ENCODE peak calls at places on chromosome 10, in five cellular contexts. H is CD8-positive, alpha-beta T cell; E is thyroid gland; R is mucosa of descending colon; Q is aorta. N is an unnamed sample. For H3K9me3, H3K36me3 and H3K4me1, the result is how much of the 10 kb centered on the place peaks cover.

GRCh38 chr10:119602241-119603095 is 5.7 kb upstream of the TIAL1 start:
- DNase-seq in H (no peak), E (no peak), R (no peak), Q (no peak), N (no peak)

GRCh38 chr10:58280982-58281752 is 12.2 kb downstream of the CISD1 start:
- DNase-seq in H (no peak), E (no peak), R (no peak), Q (no peak), N (no peak)

GRCh38 chr10:62224606-62225005 is 44.0 kb downstream of the RTKN2 start:
- DNase-seq in H (no peak), E (no peak), R (no peak), Q (no peak), N (no peak)

GRCh38 chr10:17368708-17369272 is 85.6 kb downstream of the ST8SIA6 start:
- DNase-seq in H (no peak), E (no peak), R (no peak), Q (no peak), N (no peak)

GRCh38 chr10:114615600-114616007 is 42.5 kb downstream of the ABLIM1 start:
- DNase-seq in H (no peak), E (no peak), R (no peak), Q (no peak), N (no peak)

GRCh38 chr10:36423821-36424248 is 701.6 kb upstream of the ANKRD30A start:
- DNase-seq in H (no peak), E (no peak), R (no peak), Q (no peak), N (no peak)

GRCh38 chr10:3928569-3928968 is 143.6 kb upstream of the KLF6 start:
- DNase-seq in H (no peak), E (no peak), R (no peak), Q (no peak), N (no peak)

GRCh38 chr10:91883549-91884542 is 25.4 kb downstream of the FGFBP3 start:
- DNase-seq in H (no peak), E (peak), R (no peak), Q (no peak), N (peak)

GRCh38 chr10:127405221-127405620 is 143.9 kb upstream of the NPS start:
- DNase-seq in H (no peak), E (no peak), R (no peak), Q (no peak), N (no peak)

GRCh38 chr10:124232686-124233545 is 139.5 kb upstream of the CHST15 start:
- DNase-seq in H (no peak), E (peak), R (no peak), Q (no peak), N (no peak)

GRCh38 chr10:107485019-107485418 is 320.5 kb upstream of the SORCS1 start:
- DNase-seq in H (no peak), E (no peak), R (no peak), Q (no peak), N (no peak)

GRCh38 chr10:4205113-4205512 is 420.1 kb upstream of the KLF6 start:
- DNase-seq in H (no peak), E (no peak), R (no peak), Q (no peak), N (no peak)

GRCh38 chr10:75417522-75417927 is 13.9 kb upstream of the LRMDA start:
- DNase-seq in H (no peak), E (peak), R (no peak), Q (no peak), N (no peak)

GRCh38 chr10:3365630-3366029 is 193.0 kb upstream of the PITRM1 start:
- DNase-seq in H (no peak), E (no peak), R (no peak), Q (no peak), N (no peak)

GRCh38 chr10:86215021-86215420 is 151.6 kb downstream of the GRID1 start:
- DNase-seq in H (no peak), E (no peak), R (no peak), Q (peak), N (no peak)

GRCh38 chr10:79044846-79045245 is 23.9 kb upstream of the ZMIZ1 start:
- DNase-seq in H (no peak), E (no peak), R (peak), Q (peak), N (no peak)

GRCh38 chr10:82242778-82243177 is 367.8 kb downstream of the NRG3 start:
- DNase-seq in H (no peak), E (no peak), R (no peak), Q (no peak), N (no peak)

GRCh38 chr10:113523628-113524027 is 29.2 kb upstream of the HABP2 start:
- DNase-seq in H (no peak), E (no peak), R (no peak), Q (no peak), N (no peak)

GRCh38 chr10:70492786-70493659 is 14.5 kb downstream of the PALD1 start:
- DNase-seq in H (no peak), E (no peak), R (no peak), Q (no peak), N (no peak)

GRCh38 chr10:24556746-24557742 is 166.6 kb downstream of the ARHGAP21 start:
- DNase-seq in H (no peak), E (no peak), R (no peak), Q (no peak), N (no peak)

GRCh38 chr10:51302316-51302715 is 228.0 kb downstream of the PRKG1 start:
- DNase-seq in H (no peak), E (no peak), R (no peak), Q (no peak), N (no peak)

GRCh38 chr10:37777056-37777455 is 80.4 kb downstream of the ZNF248 start:
- DNase-seq in H (no peak), E (no peak), R (no peak), Q (no peak), N (no peak)

GRCh38 chr10:37774351-37774750 is 83.1 kb downstream of the ZNF248 start:
- DNase-seq in H (no peak), E (no peak), R (no peak), Q (no peak), N (no peak)

GRCh38 chr10:37780536-37780935 is 76.9 kb downstream of the ZNF248 start:
- DNase-seq in H (no peak), E (no peak), R (no peak), Q (no peak), N (no peak)

GRCh38 chr10:37775612-37776011 is 81.8 kb downstream of the ZNF248 start:
- DNase-seq in H (no peak), E (no peak), R (no peak), Q (no peak), N (no peak)
- H3K9me3 ChIP-seq in H (under half), E (under half), R (under half), Q (under half), N (under half)

GRCh38 chr10:73827346-73828089 is 16.1 kb upstream of the NDST2 start:
- DNase-seq in H (no peak), E (no peak), R (no peak), Q (no peak), N (no peak)

GRCh38 chr10:73819513-73820093 is 8.2 kb upstream of the NDST2 start:
- DNase-seq in H (no peak), E (peak), R (peak), Q (no peak), N (peak)

GRCh38 chr10:73824146-73824725 is 12.8 kb upstream of the NDST2 start:
- DNase-seq in H (no peak), E (no peak), R (no peak), Q (no peak), N (no peak)

GRCh38 chr10:73819025-73819424 is 7.6 kb upstream of the NDST2 start:
- DNase-seq in H (no peak), E (no peak), R (no peak), Q (no peak), N (no peak)

DNA sequence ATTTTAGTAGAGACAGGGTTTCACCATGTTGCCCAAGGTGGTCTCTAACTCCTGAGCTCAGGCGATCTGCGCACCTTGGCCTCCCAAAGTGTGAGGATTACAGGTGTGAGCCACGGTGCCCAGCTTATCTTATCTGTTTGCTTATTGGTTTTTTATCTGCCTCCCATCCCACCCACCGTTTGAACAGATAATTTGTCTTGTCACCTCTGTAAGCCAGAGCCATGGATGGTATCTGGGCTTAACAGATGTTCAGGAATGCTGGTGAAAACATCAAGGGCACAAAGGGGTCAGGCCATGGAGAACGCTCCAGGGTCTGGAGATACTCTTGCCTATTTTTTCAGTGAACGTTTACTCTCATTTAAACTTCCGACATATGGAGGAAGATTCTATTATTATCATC is 12.0 kb upstream of the NDST2 start:
- DNase-seq in H (no peak), E (no peak), R (no peak), Q (no peak), N (no peak)
- H3K36me3 ChIP-seq in H (under half), E (under half), R (under half), Q (under half), N (under half)

GRCh38 chr10:11017575-11018425 is at the start of gene CELF2:
- DNase-seq in H (peak), E (peak), R (peak), Q (peak), N (peak)
- H3K4me1 ChIP-seq in H (under half), E (under half), R (under half), Q (under half), N (under half)

DNA sequence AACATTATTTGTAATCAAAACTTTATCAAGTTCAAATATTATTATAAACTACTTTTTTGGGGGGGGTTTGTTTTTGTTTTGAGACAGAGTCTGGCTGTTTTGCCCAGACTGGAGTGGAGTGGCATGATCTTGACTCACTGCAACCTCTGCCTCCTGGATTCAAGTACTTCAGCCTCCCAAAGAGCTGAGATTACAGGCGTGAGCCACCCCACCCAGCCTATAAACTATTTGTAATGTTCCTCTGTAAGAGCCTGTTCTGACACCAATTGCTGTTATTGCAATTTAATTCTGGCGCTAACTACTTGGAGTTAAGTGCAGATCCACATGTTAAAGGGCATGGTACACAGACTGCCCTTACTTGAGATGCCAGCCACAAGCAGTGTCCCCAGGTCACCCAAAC is 478.1 kb upstream of the NRP1 start:
- DNase-seq in H (no peak), E (no peak), R (no peak), Q (no peak), N (no peak)
- H3K9me3 ChIP-seq in H (under half), E (under half), R (under half), Q (under half), N (under half)